ENCODE peak calls at places on chromosomes 5 and 9, in ten cellular contexts. F, N, V, Y, L, I, O, K, M and R are unnamed samples.
A peak's percentile ranks its signal among the peaks of the same experiment; 100 is the strongest.

GRCh38 chr9:4296217-4296616 is 3.7 kb downstream of the GLIS3 start:
- DNase-seq in O (no peak), F (no peak), V (no peak), I (no peak), Y (peak; percentile 33), N (no peak), M (no peak), L (no peak), K (no peak), R (no peak)

GRCh38 chr9:105656131-105656921 is 5.9 kb upstream of the TAL2 start:
- DNase-seq in Y (peak; percentile 43), K (peak; percentile 62), O (no peak), N (no peak), M (no peak), L (no peak), I (peak; percentile 18), V (no peak), F (peak; percentile 16), R (no peak)

GRCh38 chr9:27471789-27472585 is 52.1 kb upstream of the IFNK start:
- DNase-seq in K (peak; percentile 58), N (no peak), I (no peak), F (no peak), V (no peak), Y (no peak), L (no peak), O (no peak), M (no peak), R (no peak)

GRCh38 chr9:93041108-93041802 is 17.2 kb upstream of the SUSD3 start:
- DNase-seq in V (no peak), I (no peak), N (no peak), M (peak; percentile 73), Y (no peak), O (no peak), F (no peak), K (peak; percentile 12), L (no peak), R (no peak)

GRCh38 chr9:133658442-133659431 is 22.6 kb downstream of the DBH start:
- DNase-seq in L (no peak), M (peak; percentile 85), K (peak; percentile 18), O (peak; percentile 77), N (no peak), I (peak; percentile 47), V (no peak), F (peak; percentile 71), Y (peak; percentile 62), R (no peak)

GRCh38 chr5:3509290-3509689 is 86.3 kb upstream of the IRX1 start:
- DNase-seq in L (no peak), K (no peak), I (no peak), F (no peak), M (peak; percentile 17), N (no peak), V (no peak), O (no peak), Y (no peak), R (no peak)

GRCh38 chr9:112334319-112334828 is 955 bp upstream of the PTBP3 start:
- DNase-seq in N (peak; percentile 70), I (no peak), M (peak; percentile 46), O (no peak), F (no peak), K (peak; percentile 41), Y (peak; percentile 64), L (peak; percentile 21), V (no peak), R (no peak)

GRCh38 chr5:82749453-82749852 is 327.7 kb downstream of the TMEM167A start:
- DNase-seq in V (no peak), N (no peak), M (no peak), F (no peak), L (peak; percentile 62), O (peak; percentile 33), K (no peak), Y (peak; percentile 7), I (no peak), R (no peak)

GRCh38 chr9:97373311-97373710 is 38.6 kb upstream of the TDRD7 start:
- DNase-seq in F (no peak), V (no peak), L (no peak), Y (no peak), O (no peak), M (no peak), I (no peak), K (no peak), N (no peak), R (no peak)

GRCh38 chr5:93604119-93604963 is 21.3 kb downstream of the NR2F1 start:
- DNase-seq in M (no peak), F (no peak), V (no peak), I (no peak), K (no peak), O (no peak), Y (peak; percentile 67), N (no peak), L (peak; percentile 60), R (no peak)

GRCh38 chr9:38126730-38127129 is 57.7 kb upstream of the SHB start:
- DNase-seq in V (no peak), F (no peak), L (no peak), I (peak; percentile 96), N (no peak), M (no peak), Y (no peak), K (peak; percentile 65), O (no peak), R (no peak)

GRCh38 chr5:129963359-129963758 is 59.1 kb downstream of the CHSY3 start:
- DNase-seq in Y (peak; percentile 93), F (no peak), L (no peak), I (no peak), M (no peak), K (no peak), O (no peak), V (no peak), N (no peak), R (peak; percentile 85)

GRCh38 chr5:115069087-115069968 is 100.4 kb downstream of the TRIM36 start:
- DNase-seq in I (no peak), Y (peak; percentile 66), N (no peak), V (no peak), F (peak; percentile 22), M (peak; percentile 88), O (peak; percentile 57), L (peak; percentile 65), K (peak; percentile 39), R (peak; percentile 13)